ENCODE peak calls at places on chromosomes 16 and 17, in four cellular contexts. B is occipital lobe, J is bronchial epithelial cell, T is C1 segment of cervical spinal cord. C is an unnamed sample.

GRCh38 chr16:88529596-88529995 is 40.6 kb upstream of the ZC3H18 start:
- DNase-seq in B (no peak), T (no peak), J (no peak), C (no peak)

GRCh38 chr16:10667239-10667638 is 27.5 kb downstream of the TEKT5 start:
- DNase-seq in T (no peak), B (no peak), J (no peak), C (no peak)

GRCh38 chr17:16879686-16880085 is 92.2 kb downstream of the TNFRSF13B start:
- DNase-seq in J (no peak), B (no peak), T (no peak), C (no peak)

GRCh38 chr16:58110590-58111330 is 18.4 kb downstream of the CFAP20 start:
- DNase-seq in B (no peak), T (no peak), J (no peak), C (no peak)

GRCh38 chr17:66540131-66540781 is 237.8 kb downstream of the PRKCA start:
- DNase-seq in T (peak; percentile 91), J (no peak), B (peak; percentile 90), C (peak; percentile 49)

GRCh38 chr16:24322106-24322505 is 66.0 kb downstream of the CACNG3 start:
- DNase-seq in B (no peak), J (no peak), T (no peak), C (no peak)

GRCh38 chr17:49543860-49544259 is 31.8 kb upstream of the NXPH3 start:
- DNase-seq in B (no peak), T (no peak), J (no peak), C (no peak)

GRCh38 chr16:81598083-81598482 is 153.5 kb downstream of the CMIP start:
- DNase-seq in B (no peak), T (no peak), J (no peak), C (no peak)

GRCh38 chr17:74962622-74963394 is 9.8 kb downstream of the HID1 start:
- DNase-seq in T (peak; percentile 72), B (peak; percentile 63), J (no peak), C (peak; percentile 61)

GRCh38 chr16:31465788-31466370 is 6.1 kb upstream of the TGFB1I1 start:
- DNase-seq in B (no peak), T (no peak), J (no peak), C (peak; percentile 16)

GRCh38 chr16:20851601-20852000 is 45.3 kb downstream of the REXO5 start:
- DNase-seq in J (peak; percentile 85), B (peak; percentile 10), T (no peak), C (no peak)

GRCh38 chr17:61834610-61835009 is 28.7 kb downstream of the BRIP1 start:
- DNase-seq in B (no peak), J (no peak), T (no peak), C (no peak)

GRCh38 chr17:521168-521525 is 168.5 kb upstream of the RPH3AL start:
- DNase-seq in T (no peak), B (no peak), J (no peak), C (no peak)

GRCh38 chr16:22942812-22943211 is 128.8 kb downstream of the HS3ST2 start:
- DNase-seq in J (no peak), B (no peak), T (no peak), C (no peak)

GRCh38 chr16:68446941-68447675 is 1.2 kb downstream of the SMPD3 start:
- DNase-seq in J (no peak), B (no peak), T (no peak), C (peak; percentile 10)

GRCh38 chr17:43758086-43758485 is 505 bp downstream of the SOST start:
- DNase-seq in J (no peak), B (no peak), T (no peak), C (no peak)

GRCh38 chr16:82470506-82471196 is 156.1 kb upstream of the CDH13 start:
- DNase-seq in J (no peak), T (no peak), B (no peak), C (no peak)

GRCh38 chr17:71441098-71441497 is 679.7 kb upstream of the SOX9 start:
- DNase-seq in T (no peak), B (no peak), J (peak; percentile 97), C (no peak)

GRCh38 chr17:1494203-1494602 is 1.7 kb upstream of the MYO1C start:
- DNase-seq in B (no peak), J (no peak), T (no peak), C (no peak)

GRCh38 chr17:60601443-60602384 is 1.7 kb downstream of the PPM1D start:
- DNase-seq in J (peak; percentile 67), B (peak; percentile 25), T (peak; percentile 46), C (peak; percentile 46)

GRCh38 chr17:70563301-70563820 is 394.0 kb downstream of the KCNJ2 start:
- DNase-seq in T (no peak), B (no peak), J (no peak), C (no peak)

GRCh38 chr16:2813661-2814288 is 3.3 kb upstream of the PRSS21 start:
- DNase-seq in J (no peak), T (no peak), B (no peak), C (no peak)

GRCh38 chr16:87254271-87254670 is 62.9 kb downstream of the C16orf95 start:
- DNase-seq in J (no peak), B (no peak), T (no peak), C (no peak)

GRCh38 chr17:60155815-60156214 is 6.0 kb downstream of the CA4 start:
- DNase-seq in J (no peak), T (no peak), B (no peak), C (no peak)

GRCh38 chr17:37744633-37744927 is 279 bp downstream of the HNF1B start:
- DNase-seq in J (no peak), B (no peak), T (no peak), C (no peak)

GRCh38 chr17:28043296-28043695 is 819 bp downstream of the NLK start:
- DNase-seq in T (no peak), J (no peak), B (no peak), C (no peak)

GRCh38 chr16:56241596-56241995 is 50.3 kb downstream of the GNAO1 start:
- DNase-seq in J (peak; percentile 10), T (no peak), B (no peak), C (no peak)

GRCh38 chr17:79504181-79504605 is 106.7 kb downstream of the RBFOX3 start:
- DNase-seq in J (no peak), B (peak; percentile 56), T (no peak), C (no peak)

GRCh38 chr16:84630446-84631152 is 12.7 kb upstream of the COTL1 start:
- DNase-seq in B (no peak), T (no peak), J (no peak), C (no peak)

GRCh38 chr17:17125136-17126084 is 80.7 kb downstream of the PLD6 start:
- DNase-seq in T (no peak), B (no peak), J (no peak), C (no peak)

GRCh38 chr16:19118938-19119431 is 5.2 kb downstream of the ITPRIPL2 start:
- DNase-seq in J (peak; percentile 85), B (peak; percentile 31), T (no peak), C (peak; percentile 66)

C was measured in frontal cortex.